ENCODE peak calls at places on chromosomes 4 and X, in six cellular contexts. L, T, J, S, M and K are unnamed samples.

GRCh38 chr4:78557841-78558240 is 6.3 kb downstream of the ANXA3 start:
- DNase-seq in L (no peak), T (no peak), J (no peak), S (no peak), M (no peak), K (no peak)

GRCh38 chr4:92236907-92237306 is 66.9 kb upstream of the GRID2 start:
- DNase-seq in L (no peak), T (no peak), J (no peak), S (peak), M (no peak), K (no peak)

GRCh38 chrX:18075603-18076002 is 145.1 kb downstream of the BEND2 start:
- DNase-seq in L (no peak), T (no peak), J (no peak), S (no peak), M (no peak), K (no peak)

GRCh38 chr4:94036964-94037363 is 170.7 kb upstream of the SMARCAD1 start:
- DNase-seq in L (no peak), T (peak), J (no peak), S (no peak), M (no peak), K (no peak)

GRCh38 chrX:29662101-29662500 is 553.3 kb upstream of the MAGEB2 start:
- DNase-seq in L (no peak), T (peak), J (no peak), S (peak), M (no peak), K (no peak)

GRCh38 chr4:127870688-127871087 is 10.0 kb upstream of the PLK4 start:
- DNase-seq in L (no peak), T (peak), J (no peak), S (peak), M (no peak), K (no peak)

GRCh38 chr4:106238819-106239420 is 77.1 kb downstream of the TBCK start:
- DNase-seq in L (peak), T (peak), J (peak), S (peak), M (no peak), K (no peak)

GRCh38 chrX:49053223-49054072 is 5.4 kb upstream of the CCDC120 start:
- DNase-seq in L (peak), T (no peak), J (no peak), S (peak), M (peak), K (no peak)

GRCh38 chr4:77001907-77002306 is 52.4 kb downstream of the SEPTIN11 start:
- DNase-seq in L (no peak), T (no peak), J (no peak), S (peak), M (no peak), K (no peak)

GRCh38 chr4:84503495-84504437 is 4.7 kb upstream of the NKX6-1 start:
- DNase-seq in L (peak), T (peak), J (no peak), S (peak), M (no peak), K (no peak)

GRCh38 chr4:76585897-76586360 is 150.9 kb downstream of the SHROOM3 start:
- DNase-seq in L (no peak), T (no peak), J (peak), S (peak), M (peak), K (peak)

GRCh38 chr4:39476181-39476873 is 17.5 kb downstream of the LIAS start:
- DNase-seq in L (no peak), T (no peak), J (no peak), S (no peak), M (no peak), K (no peak)

GRCh38 chr4:107801766-107802211 is 22.9 kb upstream of the SGMS2 start:
- DNase-seq in L (no peak), T (peak), J (no peak), S (no peak), M (no peak), K (no peak)

GRCh38 chrX:12971282-12972003 is 3.5 kb upstream of the TMSB4X start:
- DNase-seq in L (no peak), T (no peak), J (no peak), S (no peak), M (peak), K (no peak)

GRCh38 chrX:19981987-19982386 is 8.9 kb downstream of the BCLAF3 start:
- DNase-seq in L (no peak), T (no peak), J (no peak), S (no peak), M (no peak), K (no peak)

GRCh38 chrX:152640039-152640818 is 2.5 kb downstream of the GABRQ start:
- DNase-seq in L (no peak), T (no peak), J (no peak), S (peak), M (no peak), K (no peak)

GRCh38 chrX:119181491-119181890 is 53.9 kb upstream of the KIAA1210 start:
- DNase-seq in L (no peak), T (no peak), J (peak), S (peak), M (no peak), K (no peak)

GRCh38 chr4:3369781-3370660 is 71.7 kb upstream of the HGFAC start:
- DNase-seq in L (no peak), T (peak), J (no peak), S (peak), M (no peak), K (no peak)

GRCh38 chr4:159950707-159951106 is 847.8 kb downstream of the RAPGEF2 start:
- DNase-seq in L (no peak), T (no peak), J (no peak), S (no peak), M (no peak), K (no peak)

GRCh38 chrX:7240929-7241328 is 93.0 kb upstream of the PUDP start:
- DNase-seq in L (no peak), T (no peak), J (no peak), S (no peak), M (no peak), K (no peak)

GRCh38 chrX:110173192-110174175 is 144.4 kb downstream of the AMMECR1 start:
- DNase-seq in L (no peak), T (no peak), J (no peak), S (peak), M (peak), K (no peak)

DNA sequence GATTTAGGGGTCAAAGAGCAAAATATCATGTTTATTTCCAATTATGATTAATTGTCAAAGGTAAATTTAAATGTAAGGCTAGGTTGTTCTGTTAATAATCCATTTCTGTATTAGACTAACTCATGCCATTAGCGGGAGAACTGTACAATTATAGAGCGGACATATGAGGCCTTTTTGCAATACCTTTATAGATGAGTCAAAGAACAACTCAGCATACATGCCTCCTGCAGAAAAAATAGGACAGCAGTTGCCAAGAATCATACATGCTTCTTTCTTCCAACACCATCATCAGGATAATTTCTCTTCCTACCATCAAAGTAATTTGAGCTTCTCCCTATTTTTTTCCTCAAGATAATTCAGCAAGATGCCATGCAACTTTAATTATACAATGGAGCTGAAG is 917.8 kb downstream of the ADGRL3 start:
- DNase-seq in L (no peak), T (no peak), J (no peak), S (no peak), M (no peak), K (no peak)
- TF ChIP-seq CTCF in L (no peak), T (no peak), J (no peak), S (no peak), M (no peak), K (no peak)

GRCh38 chrX:146224442-146224841 is 406.8 kb downstream of the SLITRK2 start:
- DNase-seq in L (no peak), T (no peak), J (no peak), S (no peak), M (no peak), K (no peak)
- TF ChIP-seq CTCF in L (peak), T (no peak), J (no peak), S (no peak), M (no peak), K (peak)

GRCh38 chrX:122777766-122778165 is 406.3 kb upstream of the GRIA3 start:
- DNase-seq in L (no peak), T (no peak), J (no peak), S (no peak), M (no peak), K (no peak)
- TF ChIP-seq CTCF in L (no peak), T (no peak), J (no peak), S (no peak), M (no peak), K (no peak)

GRCh38 chr4:154722262-154722661 is 21.5 kb upstream of the LRAT start:
- DNase-seq in L (no peak), T (no peak), J (no peak), S (no peak), M (no peak), K (no peak)
- TF ChIP-seq CTCF in L (no peak), T (no peak), J (no peak), S (no peak), M (no peak), K (no peak)